ENCODE peak calls at places on chromosomes 6 and 20, in ten cellular contexts. D is HepG2, J is gastrocnemius medialis, P is sigmoid colon, E is IMR-90, V is heart left ventricle, Q is suprapubic skin, Z is tibial nerve, S is spleen, X is transverse colon. C is an unnamed sample.

GRCh38 chr6:130367767-130368166 is 1.9 kb downstream of the TMEM200A start:
- DNase-seq in J (no peak), P (no peak), X (no peak), S (no peak), D (no peak), Z (no peak), E (no peak), Q (no peak), V (no peak), C (no peak)

GRCh38 chr6:169930799-169931198 is 179.4 kb downstream of the ERMARD start:
- DNase-seq in J (no peak), X (no peak), S (no peak), Q (no peak), P (no peak), V (no peak), E (no peak), Z (no peak), D (no peak), C (no peak)

GRCh38 chr20:19936801-19937583 is 80.2 kb upstream of the NAA20 start:
- DNase-seq in X (no peak), Z (no peak), E (no peak), D (no peak), P (no peak), J (no peak), V (peak; percentile 57), S (peak; percentile 89), Q (no peak), C (no peak)

GRCh38 chr6:168045706-168046620 is 33.0 kb downstream of the FRMD1 start:
- DNase-seq in Z (no peak), V (no peak), J (no peak), Q (peak; percentile 55), X (no peak), P (peak; percentile 62), S (peak; percentile 67), E (peak; percentile 9), D (no peak), C (no peak)

GRCh38 chr6:167856999-167857660 is 30.4 kb downstream of the AFDN start:
- DNase-seq in V (no peak), E (peak; percentile 71), Z (no peak), D (peak; percentile 22), S (no peak), P (no peak), Q (no peak), X (no peak), J (no peak), C (no peak)

GRCh38 chr6:109474995-109475394 is 8.0 kb downstream of the ZBTB24 start:
- DNase-seq in D (no peak), Q (no peak), Z (no peak), V (no peak), P (no peak), X (no peak), E (no peak), S (no peak), J (no peak), C (no peak)

GRCh38 chr20:11901127-11901526 is 16.6 kb upstream of the BTBD3 start:
- DNase-seq in Q (no peak), E (peak; percentile 90), Z (no peak), D (peak; percentile 56), J (no peak), X (no peak), S (no peak), P (no peak), V (no peak), C (no peak)

GRCh38 chr20:2314759-2315439 is 19.1 kb downstream of the TGM3 start:
- DNase-seq in S (no peak), V (peak; percentile 63), P (peak; percentile 70), E (peak; percentile 28), Q (peak; percentile 71), J (peak; percentile 43), X (no peak), Z (peak; percentile 45), D (no peak), C (peak; percentile 39)

GRCh38 chr6:30685157-30685976 is 1.1 kb downstream of the PPP1R18 start:
- DNase-seq in D (no peak), V (no peak), S (peak; percentile 89), X (peak; percentile 36), Q (no peak), J (no peak), P (peak; percentile 73), E (no peak), Z (no peak), C (no peak)

GRCh38 chr6:119484598-119484997 is 135.0 kb upstream of the MAN1A1 start:
- DNase-seq in P (no peak), S (no peak), X (no peak), D (no peak), E (peak; percentile 94), J (no peak), Z (no peak), V (no peak), Q (no peak), C (peak; percentile 64)

GRCh38 chr6:45021652-45022051 is 306.5 kb upstream of the RUNX2 start:
- DNase-seq in S (no peak), Z (no peak), P (no peak), E (peak; percentile 43), D (no peak), X (no peak), J (no peak), V (no peak), Q (no peak), C (no peak)

GRCh38 chr6:111664565-111665039 is 58.9 kb upstream of the TRAF3IP2 start:
- DNase-seq in E (no peak), Z (no peak), P (no peak), V (no peak), J (no peak), X (no peak), Q (no peak), D (no peak), S (no peak), C (no peak)

GRCh38 chr20:36336204-36336603 is 30.1 kb downstream of the DLGAP4 start:
- DNase-seq in Q (no peak), S (peak; percentile 24), V (no peak), Z (no peak), X (no peak), J (no peak), D (no peak), E (no peak), P (no peak), C (no peak)
- H3K27me3 ChIP-seq in Q (peaks cover 90% of the 10 kb centered on the region), S (peaks cover 57% of the 10 kb centered on the region), V (peaks cover 80% of the 10 kb centered on the region), Z (peaks cover 80% of the 10 kb centered on the region), X (peaks cover 54% of the 10 kb centered on the region), J (peaks cover 56% of the 10 kb centered on the region), D (peaks cover 7% of the 10 kb centered on the region), E (peaks cover 62% of the 10 kb centered on the region), P (peaks cover 14% of the 10 kb centered on the region), C (no peaks in the 10 kb centered on the region)

GRCh38 chr20:62202083-62202395 is 18.0 kb downstream of the HRH3 start:
- DNase-seq in Q (peak; percentile 45), J (no peak), Z (no peak), V (peak; percentile 12), P (no peak), E (peak; percentile 45), X (no peak), D (no peak), S (peak; percentile 65), C (no peak)

GRCh38 chr20:62201173-62202082 is 18.6 kb downstream of the MTG2 start:
- DNase-seq in Z (no peak), V (peak; percentile 13), P (no peak), X (no peak), J (no peak), E (no peak), S (peak; percentile 85), D (no peak), Q (peak; percentile 49), C (no peak)

GRCh38 chr20:62198496-62198895 is 15.7 kb downstream of the MTG2 start:
- DNase-seq in J (no peak), Q (peak; percentile 38), D (no peak), X (no peak), S (peak; percentile 50), V (peak; percentile 10), P (no peak), E (no peak), Z (no peak), C (no peak)

GRCh38 chr20:62198931-62199330 is 16.1 kb downstream of the MTG2 start:
- DNase-seq in X (no peak), J (no peak), Q (peak; percentile 53), E (no peak), S (peak; percentile 50), P (no peak), D (no peak), V (peak; percentile 10), Z (no peak), C (no peak)

GRCh38 chr20:62200491-62201172 is 17.8 kb downstream of the MTG2 start:
- DNase-seq in X (no peak), S (peak; percentile 56), E (no peak), J (no peak), D (no peak), V (peak; percentile 10), Q (peak; percentile 49), Z (no peak), P (no peak), C (no peak)
- TF ChIP-seq POLR2A in X (no peak), S (no peak), E (no peak), J (no peak), D (no peak), V (no peak), Q (no peak), Z (no peak), P (no peak), C (no peak)

GRCh38 chr6:40131675-40132074 is 197.4 kb upstream of the MOCS1 start:
- DNase-seq in P (no peak), X (no peak), S (no peak), E (no peak), V (no peak), D (no peak), Z (no peak), J (no peak), Q (no peak), C (no peak)

GRCh38 chr6:40124924-40125323 is 190.7 kb upstream of the MOCS1 start:
- DNase-seq in Q (no peak), V (no peak), S (no peak), Z (no peak), E (no peak), J (no peak), P (no peak), X (no peak), D (no peak), C (no peak)

GRCh38 chr6:40128149-40128548 is 193.9 kb upstream of the MOCS1 start:
- DNase-seq in E (no peak), P (no peak), Q (no peak), S (no peak), Z (no peak), J (no peak), D (no peak), X (no peak), V (no peak), C (no peak)

DNA sequence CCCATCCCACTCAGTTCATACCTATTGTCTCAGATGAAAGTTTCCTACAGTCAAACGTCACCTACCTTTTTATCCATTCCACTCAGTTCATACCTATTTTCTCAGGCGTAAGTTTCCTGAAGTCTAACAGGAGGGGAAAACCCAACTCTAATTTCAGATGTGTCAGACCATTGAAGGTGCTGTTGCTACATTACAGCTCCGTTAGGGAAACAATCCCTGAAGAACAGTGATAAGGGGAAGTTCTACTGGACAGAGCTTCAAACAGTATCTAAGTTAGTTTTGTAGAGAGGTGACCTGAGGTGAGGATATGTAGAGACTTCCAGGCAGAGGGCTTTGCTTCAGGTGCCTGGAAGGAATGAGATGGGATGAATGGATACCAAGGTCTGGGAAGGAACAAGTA is 191.4 kb upstream of the MOCS1 start:
- DNase-seq in V (no peak), Z (no peak), J (no peak), P (no peak), S (no peak), E (no peak), D (no peak), X (no peak), Q (no peak), C (no peak)
- H3K4me1 ChIP-seq in V (no peaks in the 10 kb centered on the region), Z (no peaks in the 10 kb centered on the region), J (no peaks in the 10 kb centered on the region), P (no peaks in the 10 kb centered on the region), S (no peaks in the 10 kb centered on the region), E (no peaks in the 10 kb centered on the region), D (no peaks in the 10 kb centered on the region), X (no peaks in the 10 kb centered on the region), Q (no peaks in the 10 kb centered on the region), C (no peaks in the 10 kb centered on the region)

GRCh38 chr6:138162104-138162946 is 586 bp downstream of the ARFGEF3 start:
- DNase-seq in X (peak; percentile 18), Q (peak; percentile 63), D (no peak), P (no peak), E (no peak), V (no peak), Z (no peak), J (no peak), S (peak; percentile 71), C (peak; percentile 55)
- H3K27me3 ChIP-seq in X (peaks cover 44% of the 10 kb centered on the region), Q (peaks cover 43% of the 10 kb centered on the region), D (peaks cover 3% of the 10 kb centered on the region), P (peaks cover 6% of the 10 kb centered on the region), E (peaks cover 61% of the 10 kb centered on the region), V (no peaks in the 10 kb centered on the region), Z (peaks cover 40% of the 10 kb centered on the region), J (peaks cover 16% of the 10 kb centered on the region), S (peaks cover 60% of the 10 kb centered on the region), C (no peaks in the 10 kb centered on the region)

C was measured in body of pancreas.